ENCODE peak calls at places on chromosomes 16 and 17, in four cellular contexts. One of them, this sample, is unnamed.

GRCh38 chr16:59697236-59697635 is 963.1 kb upstream of the GOT2 start:
- DNase-seq in SK-N-SH: no peak
- DNase-seq in K562: no peak
- DNase-seq in HepG2: no peak
- DNase-seq in this sample: no peak

GRCh38 chr17:71296005-71296404 is 824.8 kb upstream of the SOX9 start:
- DNase-seq in K562: no peak
- DNase-seq in HepG2: no peak
- DNase-seq in SK-N-SH: no peak
- DNase-seq in this sample: no peak

GRCh38 chr17:57993471-57994365 is 5.7 kb upstream of the VEZF1 start:
- DNase-seq in HepG2: peak; percentile 77
- DNase-seq in K562: no peak
- DNase-seq in SK-N-SH: no peak
- DNase-seq in this sample: no peak

GRCh38 chr17:81069084-81069645 is 34.2 kb downstream of the BAIAP2 start:
- DNase-seq in HepG2: no peak
- DNase-seq in SK-N-SH: no peak
- DNase-seq in K562: no peak
- DNase-seq in this sample: no peak

GRCh38 chr16:74448990-74449389 is 27.7 kb upstream of the CLEC18B start:
- DNase-seq in SK-N-SH: no peak
- DNase-seq in K562: peak; percentile 18
- DNase-seq in HepG2: no peak
- DNase-seq in this sample: peak; percentile 63

GRCh38 chr16:88527186-88527936 is 42.8 kb upstream of the ZC3H18 start:
- DNase-seq in HepG2: peak; percentile 51
- DNase-seq in K562: peak; percentile 89
- DNase-seq in SK-N-SH: peak; percentile 95
- DNase-seq in this sample: peak; percentile 34

GRCh38 chr17:17044846-17045561 is 2.7 kb downstream of the MPRIP start:
- DNase-seq in HepG2: no peak
- DNase-seq in SK-N-SH: peak; percentile 65
- DNase-seq in K562: peak; percentile 31
- DNase-seq in this sample: no peak

GRCh38 chr16:11447272-11447671 is 102.0 kb downstream of the RMI2 start:
- DNase-seq in SK-N-SH: no peak
- DNase-seq in K562: no peak
- DNase-seq in HepG2: no peak
- DNase-seq in this sample: no peak

GRCh38 chr17:3738562-3739295 is 15.0 kb downstream of the HASPIN start:
- DNase-seq in HepG2: no peak
- DNase-seq in SK-N-SH: no peak
- DNase-seq in K562: peak; percentile 33
- DNase-seq in this sample: no peak

GRCh38 chr17:31405941-31406371 is 14.5 kb downstream of the RAB11FIP4 start:
- DNase-seq in SK-N-SH: peak; percentile 76
- DNase-seq in HepG2: no peak
- DNase-seq in K562: no peak
- DNase-seq in this sample: no peak

GRCh38 chr16:11980167-11980844 is 3.8 kb downstream of the SNX29 start:
- DNase-seq in SK-N-SH: no peak
- DNase-seq in K562: no peak
- DNase-seq in HepG2: no peak
- DNase-seq in this sample: no peak

GRCh38 chr16:59108374-59108773 is 374.3 kb upstream of the GOT2 start:
- DNase-seq in K562: no peak
- DNase-seq in HepG2: no peak
- DNase-seq in SK-N-SH: no peak
- DNase-seq in this sample: no peak

GRCh38 chr17:47993031-47993546 is 22.2 kb downstream of the CDK5RAP3 start:
- DNase-seq in HepG2: no peak
- DNase-seq in SK-N-SH: no peak
- DNase-seq in K562: no peak
- DNase-seq in this sample: no peak

GRCh38 chr16:49116873-49117272 is 164.8 kb downstream of the CBLN1 start:
- DNase-seq in K562: no peak
- DNase-seq in HepG2: no peak
- DNase-seq in SK-N-SH: no peak
- DNase-seq in this sample: no peak

GRCh38 chr16:86306811-86307517 is 203.4 kb upstream of the FOXF1 start:
- DNase-seq in HepG2: no peak
- DNase-seq in SK-N-SH: no peak
- DNase-seq in K562: no peak
- DNase-seq in this sample: no peak

GRCh38 chr17:20315821-20316220 is 151.5 kb downstream of the LGALS9B start:
- DNase-seq in SK-N-SH: no peak
- DNase-seq in K562: no peak
- DNase-seq in HepG2: no peak
- DNase-seq in this sample: no peak

GRCh38 chr16:50970221-50970620 is 180.8 kb downstream of the SALL1 start:
- DNase-seq in K562: no peak
- DNase-seq in HepG2: no peak
- DNase-seq in SK-N-SH: no peak
- DNase-seq in this sample: no peak

GRCh38 chr17:32323784-32324590 is 18.0 kb downstream of the C17orf75 start:
- DNase-seq in HepG2: no peak
- DNase-seq in K562: no peak
- DNase-seq in SK-N-SH: peak; percentile 50
- DNase-seq in this sample: no peak

GRCh38 chr17:37516131-37516561 is 26.5 kb downstream of the DUSP14 start:
- DNase-seq in K562: no peak
- DNase-seq in SK-N-SH: no peak
- DNase-seq in HepG2: no peak
- DNase-seq in this sample: no peak

GRCh38 chr17:9987779-9988585 is 82.9 kb upstream of the RCVRN start:
- DNase-seq in SK-N-SH: peak; percentile 58
- DNase-seq in HepG2: peak; percentile 18
- DNase-seq in K562: peak; percentile 50
- DNase-seq in this sample: no peak

GRCh38 chr17:61884864-61885263 is 21.5 kb upstream of the BRIP1 start:
- DNase-seq in K562: no peak
- DNase-seq in HepG2: no peak
- DNase-seq in SK-N-SH: no peak
- DNase-seq in this sample: no peak

GRCh38 chr17:27257031-27257357 is 36.9 kb upstream of the WSB1 start:
- DNase-seq in HepG2: no peak
- DNase-seq in K562: no peak
- DNase-seq in SK-N-SH: no peak
- DNase-seq in this sample: no peak

GRCh38 chr17:64115871-64116534 is 13.9 kb downstream of the ERN1 start:
- DNase-seq in HepG2: no peak
- DNase-seq in K562: no peak
- DNase-seq in SK-N-SH: no peak
- DNase-seq in this sample: no peak

GRCh38 chr17:80261159-80261894 is 675 bp downstream of the RNF213 start:
- DNase-seq in K562: peak; percentile 59
- DNase-seq in SK-N-SH: peak; percentile 75
- DNase-seq in HepG2: peak; percentile 90
- DNase-seq in this sample: no peak

GRCh38 chr16:22124583-22125284 is 32.4 kb downstream of the VWA3A start:
- DNase-seq in K562: no peak
- DNase-seq in SK-N-SH: no peak
- DNase-seq in HepG2: no peak
- DNase-seq in this sample: no peak

GRCh38 chr16:54654429-54654828 is 276.2 kb upstream of the IRX5 start:
- DNase-seq in K562: no peak
- DNase-seq in SK-N-SH: no peak
- DNase-seq in HepG2: no peak
- DNase-seq in this sample: no peak

GRCh38 chr16:65697061-65697460 is 575.2 kb upstream of the CDH11 start:
- DNase-seq in HepG2: no peak
- DNase-seq in SK-N-SH: no peak
- DNase-seq in K562: no peak
- DNase-seq in this sample: no peak

GRCh38 chr17:76394166-76394565 is 9.8 kb downstream of the SPHK1 start:
- DNase-seq in SK-N-SH: no peak
- DNase-seq in HepG2: no peak
- DNase-seq in K562: no peak
- DNase-seq in this sample: no peak

GRCh38 chr17:60039509-60040442 is 38.9 kb downstream of the HEATR6 start:
- DNase-seq in K562: peak; percentile 47
- DNase-seq in SK-N-SH: peak; percentile 31
- DNase-seq in HepG2: no peak
- DNase-seq in this sample: no peak

GRCh38 chr17:7393613-7394451 is 493 bp downstream of the PLSCR3 start:
- DNase-seq in K562: peak; percentile 52
- DNase-seq in SK-N-SH: peak; percentile 74
- DNase-seq in HepG2: no peak
- DNase-seq in this sample: no peak

GRCh38 chr17:69141802-69142472 is at the start of gene ABCA6:
- DNase-seq in K562: peak; percentile 23
- DNase-seq in HepG2: no peak
- DNase-seq in SK-N-SH: no peak
- DNase-seq in this sample: no peak

GRCh38 chr17:419073-419735 is 66.6 kb upstream of the RPH3AL start:
- DNase-seq in K562: no peak
- DNase-seq in SK-N-SH: no peak
- DNase-seq in HepG2: peak; percentile 80
- DNase-seq in this sample: no peak

GRCh38 chr16:85123891-85124635 is 11.8 kb upstream of the CIBAR2 start:
- DNase-seq in HepG2: no peak
- DNase-seq in K562: no peak
- DNase-seq in SK-N-SH: no peak
- DNase-seq in this sample: no peak

GRCh38 chr16:87391324-87391949 is 699 bp upstream of the MAP1LC3B start:
- DNase-seq in HepG2: peak; percentile 76
- DNase-seq in SK-N-SH: no peak
- DNase-seq in K562: peak; percentile 74
- DNase-seq in this sample: no peak

DNA sequence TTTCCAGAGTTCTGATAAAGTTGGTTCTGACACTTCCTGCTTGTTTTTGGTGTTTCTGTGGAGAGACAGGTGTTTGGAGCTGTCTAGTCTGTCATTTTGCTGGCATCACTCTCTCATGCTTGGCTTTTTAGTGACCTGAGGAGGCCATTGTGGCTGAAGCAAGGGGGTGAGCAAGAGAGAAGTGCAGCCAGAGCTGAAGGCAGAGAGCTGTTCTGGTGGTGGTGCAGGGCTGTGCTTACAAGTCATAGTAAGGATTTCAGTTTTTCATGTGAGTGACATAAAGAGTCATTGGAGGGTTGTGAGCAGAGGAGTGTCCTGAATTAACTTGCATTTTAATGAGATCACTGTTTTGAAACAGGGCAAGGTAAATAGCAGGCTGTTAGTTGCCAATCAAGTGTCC is 97.5 kb downstream of the CHD9 start:
- DNase-seq in K562: no peak
- DNase-seq in SK-N-SH: no peak
- DNase-seq in HepG2: no peak
- DNase-seq in this sample: no peak
- TF ChIP-seq ELF1 in K562: no peak
- TF ChIP-seq ELF1 in SK-N-SH: no peak
- TF ChIP-seq ELF1 in HepG2: no peak
- TF ChIP-seq ELF1 in this sample: no peak

DNA sequence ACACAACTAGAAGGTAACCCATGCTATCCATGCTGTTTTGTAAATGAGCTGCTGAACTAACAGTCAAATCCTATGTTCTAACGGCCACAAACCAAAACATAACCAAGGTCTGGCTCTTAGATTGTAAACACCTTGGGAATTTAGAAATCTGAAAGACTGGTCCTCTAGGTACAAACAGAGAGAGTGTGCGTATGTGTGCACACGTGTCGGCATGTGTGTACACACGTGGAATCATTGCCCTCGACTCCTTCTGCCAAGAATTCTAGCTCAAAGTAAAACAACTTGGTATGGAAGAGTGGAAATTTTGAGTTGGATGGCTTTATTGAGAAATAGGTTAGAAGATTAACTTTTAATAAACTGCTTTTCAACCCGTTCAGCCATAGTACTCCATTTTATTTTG is 18.1 kb upstream of the GHDC start:
- DNase-seq in SK-N-SH: no peak
- DNase-seq in K562: no peak
- DNase-seq in HepG2: no peak
- DNase-seq in this sample: no peak
- TF ChIP-seq ELF1 in SK-N-SH: no peak
- TF ChIP-seq ELF1 in K562: no peak
- TF ChIP-seq ELF1 in HepG2: no peak
- TF ChIP-seq ELF1 in this sample: no peak

GRCh38 chr16:56618138-56618537 is 7.4 kb upstream of the MT1E start:
- DNase-seq in HepG2: no peak
- DNase-seq in K562: no peak
- DNase-seq in SK-N-SH: no peak
- DNase-seq in this sample: no peak

GRCh38 chr16:56615353-56615752 is 7.0 kb downstream of the MT2A start:
- DNase-seq in K562: no peak
- DNase-seq in SK-N-SH: no peak
- DNase-seq in HepG2: no peak
- DNase-seq in this sample: no peak

GRCh38 chr16:56616608-56617211 is 8.3 kb downstream of the MT2A start:
- DNase-seq in K562: no peak
- DNase-seq in SK-N-SH: no peak
- DNase-seq in HepG2: no peak
- DNase-seq in this sample: no peak

GRCh38 chr16:56614549-56614991 is 6.2 kb downstream of the MT2A start:
- DNase-seq in SK-N-SH: no peak
- DNase-seq in HepG2: peak; percentile 39
- DNase-seq in K562: no peak
- DNase-seq in this sample: no peak

GRCh38 chr16:56617212-56618085 is 8.1 kb upstream of the MT1E start:
- DNase-seq in SK-N-SH: no peak
- DNase-seq in HepG2: no peak
- DNase-seq in K562: no peak
- DNase-seq in this sample: no peak
- TF ChIP-seq ELF1 in SK-N-SH: no peak
- TF ChIP-seq ELF1 in HepG2: no peak
- TF ChIP-seq ELF1 in K562: no peak
- TF ChIP-seq ELF1 in this sample: no peak

GRCh38 chr17:78399693-78400144 is 21.3 kb downstream of the PGS1 start:
- DNase-seq in K562: no peak
- DNase-seq in SK-N-SH: no peak
- DNase-seq in HepG2: peak; percentile 91
- DNase-seq in this sample: no peak

GRCh38 chr17:78401891-78402290 is 23.4 kb downstream of the PGS1 start:
- DNase-seq in SK-N-SH: no peak
- DNase-seq in HepG2: no peak
- DNase-seq in K562: no peak
- DNase-seq in this sample: no peak

GRCh38 chr17:78399028-78399692 is 20.7 kb downstream of the PGS1 start:
- DNase-seq in K562: no peak
- DNase-seq in SK-N-SH: no peak
- DNase-seq in HepG2: no peak
- DNase-seq in this sample: no peak

GRCh38 chr17:78400581-78401240 is 22.3 kb downstream of the PGS1 start:
- DNase-seq in SK-N-SH: no peak
- DNase-seq in K562: no peak
- DNase-seq in HepG2: no peak
- DNase-seq in this sample: no peak

DNA sequence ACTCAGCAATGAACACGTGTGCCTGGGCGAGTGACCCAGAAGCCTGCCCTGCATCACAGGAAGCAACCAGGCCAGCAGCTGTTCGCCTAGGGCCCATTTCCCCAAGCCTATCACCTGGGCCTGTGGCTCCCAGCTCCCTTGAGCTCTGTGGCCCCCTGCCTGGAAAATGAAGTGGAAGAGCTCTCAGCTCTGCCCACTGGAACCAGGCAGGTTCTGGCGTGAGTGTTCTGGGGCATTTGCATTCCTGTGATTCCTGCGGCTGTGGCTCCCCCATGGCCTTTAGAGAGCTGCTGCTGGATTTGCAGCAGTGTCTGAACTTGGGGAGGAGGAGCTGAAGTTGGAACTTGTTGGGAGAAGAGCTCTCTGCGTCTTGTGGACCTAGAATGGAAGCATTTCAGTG is 22.8 kb downstream of the PGS1 start:
- DNase-seq in HepG2: no peak
- DNase-seq in K562: no peak
- DNase-seq in SK-N-SH: no peak
- DNase-seq in this sample: no peak
- TF ChIP-seq ELF1 in HepG2: no peak
- TF ChIP-seq ELF1 in K562: no peak
- TF ChIP-seq ELF1 in SK-N-SH: no peak
- TF ChIP-seq ELF1 in this sample: no peak

This sample was measured in HCT116.